ENCODE peak calls at places on chromosomes 13 and 19, in nine cellular contexts. W is activated naive CD4-positive, alpha-beta T cell; E is nucleus accumbens; A is activated T-helper 1 cell treated with anti-CD3 and anti-CD28 coated beads, Interleukin-12 subunit alpha, Interleukin-12 subunit beta, Interleukin-2, Interleukin-4 antibody, amounts not matched to agents 30 ng/mL and 10 ng/mL and 1 ng/mL, durations not matched to agents 14 hours and 24 hours and 36 hours; B is cortex of kidney; I is testis; X is amniotic epithelial cell; Q is NCI-H1694 treated with DMSO at 0.1 percent for 48 hours; V is upper lobe of left lung. Z is an unnamed sample.

GRCh38 chr13:29684441-29684840 is 89.0 kb upstream of the SLC7A1 start:
- DNase-seq in W (no peak), E (no peak), A (no peak), B (no peak), I (no peak), X (no peak), Q (no peak), V (no peak), Z (no peak)

GRCh38 chr19:6774821-6775707 is 2.6 kb downstream of the VAV1 start:
- DNase-seq in W (no peak), E (no peak), A (no peak), B (no peak), I (no peak), X (no peak), Q (no peak), V (no peak), Z (no peak)

GRCh38 chr19:40442328-40443130 is 1.6 kb downstream of the SERTAD3 start:
- DNase-seq in W (no peak), E (no peak), A (no peak), B (no peak), I (no peak), X (no peak), Q (no peak), V (no peak), Z (no peak)

GRCh38 chr13:22926176-22927007 is 254.4 kb upstream of the SGCG start:
- DNase-seq in W (no peak), E (no peak), A (no peak), B (no peak), I (peak), X (peak), Q (no peak), V (peak), Z (no peak)

GRCh38 chr19:50147462-50148423 is 15.3 kb downstream of the IZUMO2 start:
- DNase-seq in W (peak), E (peak), A (peak), B (no peak), I (peak), X (peak), Q (peak), V (peak), Z (peak)

GRCh38 chr13:112760440-112760839 is 70.6 kb downstream of the ATP11A start:
- DNase-seq in W (no peak), E (no peak), A (no peak), B (no peak), I (no peak), X (peak), Q (no peak), V (no peak), Z (no peak)

GRCh38 chr19:35142531-35143230 is 374 bp upstream of the FXYD7 start:
- DNase-seq in W (peak), E (no peak), A (peak), B (no peak), I (peak), X (no peak), Q (peak), V (peak), Z (peak)

GRCh38 chr19:5436101-5436947 is 18.9 kb upstream of the ZNRF4 start:
- DNase-seq in W (no peak), E (no peak), A (no peak), B (no peak), I (peak), X (peak), Q (peak), V (peak), Z (peak)

GRCh38 chr13:50323440-50324070 is 308.3 kb downstream of the KCNRG start:
- DNase-seq in W (no peak), E (no peak), A (no peak), B (no peak), I (no peak), X (peak), Q (no peak), V (no peak), Z (no peak)

GRCh38 chr13:111550062-111550461 is 229.6 kb downstream of the TEX29 start:
- DNase-seq in W (no peak), E (no peak), A (no peak), B (no peak), I (no peak), X (no peak), Q (no peak), V (no peak), Z (no peak)

GRCh38 chr19:33978286-33978685 is 181.6 kb downstream of the KCTD15 start:
- DNase-seq in W (no peak), E (no peak), A (no peak), B (no peak), I (no peak), X (no peak), Q (no peak), V (no peak), Z (no peak)

GRCh38 chr13:31629085-31629785 is 110.1 kb upstream of the RXFP2 start:
- DNase-seq in W (no peak), E (no peak), A (no peak), B (no peak), I (no peak), X (no peak), Q (no peak), V (no peak), Z (no peak)

GRCh38 chr13:44172411-44172810 is 201.2 kb upstream of the SERP2 start:
- DNase-seq in W (no peak), E (no peak), A (no peak), B (no peak), I (no peak), X (no peak), Q (no peak), V (no peak), Z (no peak)